ENCODE peak calls at places on chromosomes 1 and 21, in six cellular contexts. J is substantia nigra; R is A673; V is ecto neural progenitor cell; I is activated CD4-positive, alpha-beta T cell treated with anti-CD3 and anti-CD28 coated beads, Interleukin-2, amount 50 U/mL, for 48 hours; Y is Daoy. F is an unnamed sample.

GRCh38 chr1:30976143-30976542 is 67.6 kb upstream of the SDC3 start:
- DNase-seq in Y (no peak), J (no peak), R (peak; percentile 18), V (no peak), I (no peak), F (peak; percentile 86)

GRCh38 chr1:36126797-36127500 is 1.9 kb upstream of the COL8A2 start:
- DNase-seq in R (no peak), I (no peak), Y (no peak), V (no peak), J (no peak), F (no peak)

GRCh38 chr1:213053455-213053854 is 2.4 kb downstream of the RPS6KC1 start:
- DNase-seq in J (no peak), R (no peak), Y (no peak), V (no peak), I (no peak), F (no peak)

GRCh38 chr1:24416666-24417391 is 1.2 kb downstream of the NIPAL3 start:
- DNase-seq in R (no peak), I (peak; percentile 54), Y (peak; percentile 90), V (no peak), J (no peak), F (peak; percentile 96)

GRCh38 chr1:234542211-234542850 is 63.4 kb upstream of the TARBP1 start:
- DNase-seq in J (peak; percentile 58), V (no peak), R (no peak), Y (no peak), I (no peak), F (no peak)

GRCh38 chr1:111602974-111603373 is 16.6 kb upstream of the RAP1A start:
- DNase-seq in Y (no peak), V (no peak), R (no peak), J (no peak), I (peak; percentile 72), F (no peak)

GRCh38 chr21:22758478-22758877 is 1760.3 kb downstream of the NCAM2 start:
- DNase-seq in V (no peak), Y (peak; percentile 4), J (no peak), I (no peak), R (peak; percentile 60), F (no peak)

GRCh38 chr1:171286032-171286705 is 27.8 kb upstream of the FMO4 start:
- DNase-seq in R (no peak), Y (peak; percentile 58), V (no peak), I (no peak), J (no peak), F (peak; percentile 80)

GRCh38 chr1:30730351-30731108 is 7.1 kb upstream of the MATN1 start:
- DNase-seq in I (no peak), J (no peak), Y (peak; percentile 43), R (no peak), V (no peak), F (no peak)

GRCh38 chr1:227897704-227898438 is 49.9 kb downstream of the WNT9A start:
- DNase-seq in V (peak; percentile 31), I (no peak), R (no peak), J (no peak), Y (no peak), F (no peak)

GRCh38 chr21:36297938-36298572 is 21.9 kb upstream of the MORC3 start:
- DNase-seq in R (no peak), I (peak; percentile 71), V (no peak), Y (peak; percentile 39), J (no peak), F (peak; percentile 12)

GRCh38 chr1:98389809-98390208 is 271.7 kb upstream of the SNX7 start:
- DNase-seq in J (no peak), V (no peak), I (no peak), R (peak; percentile 43), Y (peak; percentile 24), F (peak; percentile 62)